ENCODE peak calls at places on chromosomes 3 and 15, in eight cellular contexts. N is H9; S is transverse colon; H is NCI-H774; C is Caki2; Y is activated naive CD4-positive, alpha-beta T cell; A is ascending aorta; T is heart left ventricle. V is an unnamed sample.
A peak's percentile ranks its signal among the peaks of the same experiment; 100 is the strongest.

GRCh38 chr15:75696303-75696657 is 16.4 kb downstream of the CSPG4 start:
- DNase-seq in H (no peak), S (no peak), Y (no peak), N (no peak), T (no peak), A (peak; percentile 88), C (no peak), V (peak; percentile 44)

GRCh38 chr15:97902140-97902780 is 58.2 kb upstream of the ARRDC4 start:
- DNase-seq in N (no peak), H (no peak), A (no peak), C (peak; percentile 7), Y (no peak), T (no peak), S (no peak), V (no peak)

GRCh38 chr3:187243933-187244564 is 46.8 kb downstream of the RTP1 start:
- DNase-seq in Y (no peak), A (no peak), T (peak; percentile 44), H (no peak), S (no peak), N (no peak), C (no peak), V (no peak)

GRCh38 chr3:194840661-194841514 is 155.2 kb downstream of the FAM43A start:
- DNase-seq in A (no peak), H (no peak), C (peak; percentile 54), Y (no peak), N (no peak), S (no peak), T (no peak), V (no peak)

GRCh38 chr15:37695719-37696118 is 238.7 kb upstream of the TMCO5A start:
- DNase-seq in H (no peak), S (no peak), T (no peak), A (no peak), Y (no peak), C (no peak), N (no peak), V (no peak)

GRCh38 chr3:126482503-126483255 is 7.0 kb upstream of the ZXDC start:
- DNase-seq in C (no peak), Y (no peak), A (no peak), N (no peak), S (no peak), H (no peak), T (peak; percentile 13), V (no peak)

GRCh38 chr3:29410660-29411405 is 130.0 kb downstream of the RBMS3 start:
- DNase-seq in C (no peak), N (no peak), T (no peak), Y (no peak), A (no peak), H (no peak), S (no peak), V (no peak)

GRCh38 chr3:148084931-148085330 is 612.8 kb upstream of the AGTR1 start:
- DNase-seq in C (no peak), Y (no peak), H (no peak), A (no peak), S (no peak), N (no peak), T (no peak), V (no peak)

GRCh38 chr3:18512007-18512406 is 86.9 kb upstream of the SATB1 start:
- DNase-seq in Y (no peak), H (no peak), S (no peak), A (no peak), N (no peak), C (no peak), T (no peak), V (no peak)

GRCh38 chr15:60213377-60214010 is 184.3 kb downstream of the ANXA2 start:
- DNase-seq in Y (no peak), A (no peak), C (no peak), T (no peak), H (no peak), S (no peak), N (no peak), V (no peak)

GRCh38 chr3:184358140-184358767 is 3.2 kb downstream of the CLCN2 start:
- DNase-seq in T (no peak), C (no peak), A (no peak), S (no peak), N (peak; percentile 21), H (no peak), Y (no peak), V (no peak)

GRCh38 chr15:23564798-23565394 is 578 bp upstream of the MKRN3 start:
- DNase-seq in T (no peak), N (no peak), S (no peak), A (no peak), H (peak; percentile 23), C (no peak), Y (no peak), V (no peak)

GRCh38 chr3:177591371-177591770 is 394.1 kb upstream of the TBL1XR1 start:
- DNase-seq in C (no peak), Y (no peak), N (no peak), T (peak; percentile 35), H (no peak), A (no peak), S (peak; percentile 19), V (peak; percentile 61)

GRCh38 chr3:193573403-193573802 is 18.7 kb upstream of the ATP13A4 start:
- DNase-seq in C (no peak), S (no peak), T (no peak), N (no peak), H (no peak), Y (no peak), A (no peak), V (no peak)

GRCh38 chr3:178968996-178969700 is 102.5 kb downstream of the ZMAT3 start:
- DNase-seq in S (no peak), A (no peak), N (no peak), H (no peak), T (no peak), C (no peak), Y (no peak), V (no peak)

GRCh38 chr3:49723301-49723630 is 485 bp downstream of the GMPPB start:
- DNase-seq in Y (peak; percentile 49), S (peak; percentile 88), T (peak; percentile 69), A (peak; percentile 82), C (peak; percentile 57), H (peak; percentile 2), N (peak; percentile 73), V (peak; percentile 72)

GRCh38 chr3:9793161-9793781 is 389 bp downstream of the ARPC4 start:
- DNase-seq in T (no peak), H (no peak), A (peak; percentile 70), Y (no peak), N (no peak), C (peak; percentile 23), S (peak; percentile 57), V (no peak)

GRCh38 chr15:68789041-68789920 is 31.4 kb downstream of the ANP32A start:
- DNase-seq in Y (no peak), T (no peak), N (no peak), S (no peak), C (no peak), A (no peak), H (no peak), V (no peak)